ENCODE peak calls at places on chromosomes 16 and 17, in seven cellular contexts. C, M, Z, B, V, U and S are unnamed samples.

GRCh38 chr17:17141860-17142552 is 64.1 kb downstream of the PLD6 start:
- DNase-seq in B (no peak), Z (no peak), V (peak; percentile 43), C (peak; percentile 50), M (no peak), U (no peak), S (no peak)

GRCh38 chr16:15952265-15952711 is 2.9 kb downstream of the ABCC1 start:
- DNase-seq in V (no peak), U (no peak), B (no peak), C (no peak), M (no peak), Z (peak; percentile 24), S (no peak)

GRCh38 chr17:34797724-34798123 is 163.5 kb downstream of the CCT6B start:
- DNase-seq in V (peak; percentile 7), U (no peak), M (no peak), Z (peak; percentile 5), C (peak; percentile 18), B (no peak), S (peak; percentile 53)

GRCh38 chr17:79862771-79863440 is 23.7 kb upstream of the CBX4 start:
- DNase-seq in M (no peak), C (no peak), V (no peak), U (no peak), B (no peak), Z (no peak), S (no peak)

GRCh38 chr17:50806141-50806643 is 29.2 kb upstream of the WFIKKN2 start:
- DNase-seq in C (peak; percentile 20), B (no peak), M (no peak), U (no peak), Z (no peak), V (peak; percentile 11), S (no peak)

GRCh38 chr17:233473-233941 is 52.1 kb upstream of the DOC2B start:
- DNase-seq in V (no peak), M (no peak), U (no peak), C (no peak), Z (no peak), B (no peak), S (no peak)

GRCh38 chr16:353404-354285 is 1.1 kb upstream of the AXIN1 start:
- DNase-seq in C (no peak), Z (no peak), M (no peak), U (no peak), B (no peak), V (no peak), S (no peak)

GRCh38 chr16:69428652-69429051 is 4.2 kb downstream of the CYB5B start:
- DNase-seq in V (no peak), B (no peak), C (no peak), M (no peak), Z (no peak), U (no peak), S (no peak)

GRCh38 chr16:914453-914852 is 56.3 kb downstream of the LMF1 start:
- DNase-seq in C (peak; percentile 23), B (no peak), M (no peak), U (no peak), V (no peak), Z (no peak), S (peak; percentile 16)

GRCh38 chr17:61117983-61118382 is 281.7 kb upstream of the TBX2 start:
- DNase-seq in M (no peak), C (no peak), B (no peak), Z (no peak), U (no peak), V (no peak), S (no peak)

GRCh38 chr16:50340578-50340977 is 28.2 kb downstream of the BRD7 start:
- DNase-seq in B (no peak), M (no peak), V (no peak), U (no peak), Z (no peak), C (peak; percentile 76), S (no peak)

GRCh38 chr17:45143767-45144198 is 4.5 kb upstream of the HEXIM1 start:
- DNase-seq in Z (no peak), V (peak; percentile 74), B (no peak), U (peak; percentile 52), M (no peak), C (peak; percentile 80), S (no peak)

GRCh38 chr16:79156761-79157160 is 443.8 kb downstream of the MAF start:
- DNase-seq in U (no peak), Z (no peak), V (no peak), C (no peak), M (no peak), B (no peak), S (no peak)

DNA sequence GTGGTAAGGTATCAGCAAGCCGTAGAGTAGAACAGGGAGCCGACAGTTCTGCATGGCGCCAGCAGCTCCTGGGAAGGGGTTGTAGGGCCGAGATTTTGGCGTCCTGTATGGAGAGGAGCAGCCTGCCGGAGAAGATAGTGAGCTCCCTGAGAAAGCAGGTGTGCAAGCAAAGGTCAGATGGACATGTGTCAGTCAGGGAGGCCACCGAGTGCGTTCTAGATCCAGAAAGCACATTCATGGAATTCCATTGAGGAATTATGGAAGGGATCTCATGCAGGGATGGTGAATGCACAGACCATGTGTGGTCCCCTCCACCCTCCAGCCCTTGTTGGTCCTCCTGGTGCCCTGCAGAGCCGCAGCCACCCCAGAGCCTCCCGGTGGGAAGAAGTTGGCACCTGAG is 33.7 kb downstream of the CMIP start:
- DNase-seq in U (no peak), Z (no peak), C (no peak), V (no peak), M (no peak), B (no peak), S (no peak)
- H3K27ac ChIP-seq in U (no peak overlapping the region), Z (peak overlapping the region; percentile 83), C (no peak overlapping the region), V (no peak overlapping the region), M (no peak overlapping the region), B (no peak overlapping the region), S (no peak overlapping the region)

GRCh38 chr17:40309031-40309937 is at the start of gene RARA:
- DNase-seq in Z (peak; percentile 45), C (no peak), M (no peak), V (no peak), B (no peak), U (no peak), S (no peak)

GRCh38 chr17:40310882-40311391 is 2.0 kb downstream of the RARA start:
- DNase-seq in U (no peak), V (no peak), Z (no peak), B (no peak), C (no peak), M (no peak), S (no peak)

GRCh38 chr17:40311575-40311974 is 2.6 kb downstream of the RARA start:
- DNase-seq in U (no peak), Z (peak; percentile 49), C (no peak), M (peak; percentile 22), V (no peak), B (no peak), S (peak; percentile 51)

GRCh38 chr17:40312131-40312731 is 3.3 kb downstream of the RARA start:
- DNase-seq in B (no peak), M (no peak), V (no peak), C (no peak), Z (no peak), U (no peak), S (no peak)

DNA sequence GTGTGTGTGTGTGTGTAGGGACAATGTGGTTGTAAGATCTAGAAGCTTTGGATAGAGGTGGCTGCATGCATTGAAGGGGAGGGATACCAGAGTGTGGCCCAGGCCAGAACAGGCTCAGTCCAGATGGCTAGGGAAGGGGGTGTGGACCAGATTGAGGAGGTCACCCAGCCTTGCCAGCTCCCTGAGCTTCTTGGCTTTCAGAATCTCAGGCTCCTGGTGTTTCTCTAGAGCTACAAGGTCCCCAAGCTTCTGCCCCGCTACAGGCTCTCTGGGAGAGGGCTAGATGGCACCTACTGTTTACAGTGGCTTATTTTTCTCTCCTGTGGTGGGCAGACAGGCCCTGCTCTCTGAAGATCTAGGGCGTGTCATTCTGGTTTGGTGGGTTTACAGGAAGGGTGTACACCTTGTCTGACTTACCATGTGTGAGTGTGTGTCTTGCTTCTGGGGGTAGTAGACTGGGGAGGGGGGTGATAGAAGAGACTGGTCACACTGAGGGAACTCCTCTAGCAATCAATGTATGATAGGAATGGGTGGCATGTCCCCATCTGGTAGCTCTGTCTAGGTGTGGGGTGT is 1.0 kb downstream of the RARA start:
- DNase-seq in Z (no peak), B (no peak), M (no peak), V (no peak), U (no peak), C (no peak), S (no peak)
- H3K27ac ChIP-seq in Z (no peak overlapping the region), B (no peak overlapping the region), M (no peak overlapping the region), V (no peak overlapping the region), U (no peak overlapping the region), C (no peak overlapping the region), S (peak overlapping the region; percentile 99)

DNA sequence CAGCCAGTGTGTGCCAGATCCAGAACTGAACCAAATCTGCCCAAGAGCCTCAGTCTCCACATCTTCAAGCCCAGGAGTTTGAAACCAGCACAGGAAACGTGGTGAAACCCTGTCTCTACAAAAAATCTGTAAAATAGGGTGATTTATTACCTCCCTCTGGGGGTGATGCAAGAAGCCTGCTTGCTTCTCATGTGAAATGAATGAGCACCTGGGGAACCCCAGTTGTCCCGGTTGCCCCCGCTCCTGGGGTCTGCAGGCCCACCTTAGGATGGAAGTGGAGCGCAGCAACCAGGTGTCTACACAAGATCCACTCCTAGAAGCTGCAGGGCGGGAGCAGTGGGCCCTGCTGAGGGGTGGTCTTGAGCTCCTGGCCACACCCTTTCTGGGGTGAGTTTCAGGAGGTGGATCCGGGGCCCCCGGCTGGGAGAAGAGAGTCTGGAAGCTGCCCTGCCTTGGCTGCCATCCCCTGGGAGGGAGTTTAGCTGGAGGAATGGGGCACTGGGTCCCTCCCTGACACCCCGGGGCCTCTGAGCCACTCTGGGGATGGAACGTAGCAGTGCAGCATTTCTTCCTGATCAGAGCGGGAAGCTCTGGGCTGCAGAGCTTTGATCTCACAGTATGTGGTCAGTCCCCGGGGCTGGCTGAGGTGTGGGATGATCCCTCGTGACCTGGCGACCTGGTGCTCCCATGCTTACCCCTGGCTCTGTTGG is 117.8 kb downstream of the RAB11FIP4 start:
- DNase-seq in B (no peak), M (no peak), U (no peak), Z (no peak), C (no peak), V (no peak), S (no peak)
- H3K27ac ChIP-seq in B (peak overlapping the region; percentile 74), M (peak overlapping the region; percentile 70), U (no peak overlapping the region), Z (no peak overlapping the region), C (no peak overlapping the region), V (no peak overlapping the region), S (no peak overlapping the region)

GRCh38 chr16:58678716-58679115 is 5.9 kb downstream of the SLC38A7 start:
- DNase-seq in M (no peak), V (no peak), C (no peak), B (no peak), U (no peak), Z (peak; percentile 8), S (no peak)

GRCh38 chr16:58685084-58685449 is 497 bp upstream of the SLC38A7 start:
- DNase-seq in B (no peak), M (no peak), Z (no peak), V (no peak), C (no peak), U (no peak), S (no peak)

GRCh38 chr16:58684354-58685083 is at the start of gene SLC38A7:
- DNase-seq in V (peak; percentile 86), Z (peak; percentile 76), M (peak; percentile 50), B (peak; percentile 41), U (peak; percentile 26), C (peak; percentile 80), S (peak; percentile 89)

GRCh38 chr16:58679763-58680162 is 4.8 kb downstream of the SLC38A7 start:
- DNase-seq in Z (no peak), B (no peak), U (no peak), M (no peak), V (no peak), C (no peak), S (no peak)

DNA sequence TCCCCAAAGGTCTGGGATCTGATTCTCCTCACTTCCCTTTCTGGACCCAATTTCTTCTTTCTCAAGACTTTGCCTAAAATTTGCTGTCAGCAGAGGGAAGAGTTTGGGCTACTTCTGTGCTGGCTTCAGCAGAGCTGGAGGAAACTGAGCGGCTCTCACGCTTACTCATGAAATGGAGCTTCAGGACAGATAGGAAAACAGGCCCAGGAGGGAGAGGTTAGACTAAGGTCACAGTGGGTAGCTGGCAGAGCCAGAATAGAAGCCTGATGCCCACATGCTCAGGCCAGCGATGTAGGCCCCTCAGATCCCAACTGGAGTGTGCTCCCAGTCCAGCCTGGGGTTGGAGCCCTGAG is 593 bp downstream of the SLC38A7 start:
- DNase-seq in M (no peak), V (peak; percentile 44), Z (no peak), C (peak; percentile 10), U (no peak), B (no peak), S (no peak)
- H3K27ac ChIP-seq in M (peak overlapping the region; percentile 55), V (peak overlapping the region; percentile 86), Z (peak overlapping the region; percentile 70), C (peak overlapping the region; percentile 67), U (peak overlapping the region; percentile 63), B (peak overlapping the region; percentile 52), S (peak overlapping the region; percentile 50)